ENCODE peak calls at places on chromosomes 3 and 15, in five cellular contexts. One of them, this sample, is unnamed. For H3K4me1, the result is how much of the 10 kb centered on the place peaks cover.

GRCh38 chr3:113532698-113533533 is 561 bp downstream of the SIDT1 start:
- DNase-seq in spleen: peak
- DNase-seq in K562: no peak
- DNase-seq in CD8-positive, alpha-beta T cell: peak
- DNase-seq in tibial nerve: no peak
- DNase-seq in this sample: peak

GRCh38 chr3:160665784-160666526 is 11.0 kb upstream of the ARL14 start:
- DNase-seq in spleen: no peak
- DNase-seq in K562: no peak
- DNase-seq in CD8-positive, alpha-beta T cell: no peak
- DNase-seq in tibial nerve: no peak
- DNase-seq in this sample: no peak

GRCh38 chr3:165624761-165625160 is 212.5 kb downstream of the BCHE start:
- DNase-seq in spleen: no peak
- DNase-seq in K562: peak
- DNase-seq in CD8-positive, alpha-beta T cell: no peak
- DNase-seq in tibial nerve: no peak
- DNase-seq in this sample: no peak

GRCh38 chr3:32780735-32781210 is 37.0 kb upstream of the TRIM71 start:
- DNase-seq in spleen: peak
- DNase-seq in K562: peak
- DNase-seq in CD8-positive, alpha-beta T cell: no peak
- DNase-seq in tibial nerve: no peak
- DNase-seq in this sample: peak

GRCh38 chr3:147411777-147412176 is 2.6 kb downstream of the ZIC1 start:
- DNase-seq in spleen: no peak
- DNase-seq in K562: no peak
- DNase-seq in CD8-positive, alpha-beta T cell: no peak
- DNase-seq in tibial nerve: no peak
- DNase-seq in this sample: no peak

GRCh38 chr3:194281306-194281705 is 69.8 kb downstream of the CPN2 start:
- DNase-seq in spleen: no peak
- DNase-seq in K562: no peak
- DNase-seq in CD8-positive, alpha-beta T cell: no peak
- DNase-seq in tibial nerve: no peak
- DNase-seq in this sample: no peak

GRCh38 chr3:144380832-144381231 is 409.2 kb downstream of the DIPK2A start:
- DNase-seq in spleen: no peak
- DNase-seq in K562: no peak
- DNase-seq in CD8-positive, alpha-beta T cell: no peak
- DNase-seq in tibial nerve: no peak
- DNase-seq in this sample: no peak

GRCh38 chr15:72676838-72677237 is 9.1 kb downstream of the HIGD2B start:
- DNase-seq in spleen: no peak
- DNase-seq in K562: no peak
- DNase-seq in CD8-positive, alpha-beta T cell: no peak
- DNase-seq in tibial nerve: no peak
- DNase-seq in this sample: no peak

GRCh38 chr3:185658943-185659342 is 72.8 kb downstream of the SENP2 start:
- DNase-seq in spleen: no peak
- DNase-seq in K562: no peak
- DNase-seq in CD8-positive, alpha-beta T cell: no peak
- DNase-seq in tibial nerve: no peak
- DNase-seq in this sample: no peak

GRCh38 chr15:29615791-29616190 is 206.5 kb downstream of the TJP1 start:
- DNase-seq in spleen: no peak
- DNase-seq in K562: no peak
- DNase-seq in CD8-positive, alpha-beta T cell: no peak
- DNase-seq in tibial nerve: no peak
- DNase-seq in this sample: no peak

GRCh38 chr3:160677459-160677901 is 520 bp downstream of the ARL14 start:
- DNase-seq in spleen: no peak
- DNase-seq in K562: no peak
- DNase-seq in CD8-positive, alpha-beta T cell: no peak
- DNase-seq in tibial nerve: no peak
- DNase-seq in this sample: no peak

GRCh38 chr15:41791970-41792637 is 17.8 kb downstream of the MAPKBP1 start:
- DNase-seq in spleen: no peak
- DNase-seq in K562: no peak
- DNase-seq in CD8-positive, alpha-beta T cell: no peak
- DNase-seq in tibial nerve: no peak
- DNase-seq in this sample: no peak
- H3K4me1 ChIP-seq in spleen: half or more
- H3K4me1 ChIP-seq in K562: under half
- H3K4me1 ChIP-seq in CD8-positive, alpha-beta T cell: under half
- H3K4me1 ChIP-seq in tibial nerve: half or more
- H3K4me1 ChIP-seq in this sample: under half

DNA sequence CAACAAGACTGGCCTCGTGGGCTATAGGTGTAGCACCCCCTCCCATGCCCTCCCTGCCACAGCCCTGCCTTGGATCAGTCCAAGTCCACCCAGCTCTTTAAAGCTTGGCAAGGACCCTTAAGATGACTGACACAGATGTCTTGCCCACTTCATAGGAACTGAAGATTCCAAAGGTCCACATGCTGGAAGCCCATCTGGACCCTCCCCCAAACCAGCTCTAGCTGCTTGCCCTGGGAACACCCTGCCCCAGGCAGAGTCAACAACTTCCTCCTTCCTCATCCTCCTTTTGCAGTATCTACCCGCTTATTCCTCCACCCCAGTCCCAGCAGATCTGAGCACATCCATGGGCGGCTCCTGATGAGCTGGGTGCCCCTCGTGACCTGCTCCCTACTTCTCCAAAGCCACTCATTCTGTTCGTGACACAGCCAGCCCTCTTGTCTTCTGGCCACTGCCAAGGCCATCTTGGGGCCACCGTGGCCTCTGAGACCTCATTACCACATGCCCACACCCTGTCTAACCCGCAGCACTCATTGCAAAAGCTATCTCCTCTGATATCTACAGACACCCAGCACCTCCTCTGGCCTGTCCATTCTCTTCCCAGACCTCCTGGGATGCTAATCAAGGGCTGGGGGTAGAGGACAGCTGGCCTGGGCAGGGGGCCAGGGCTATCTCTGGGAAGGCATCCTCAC is 2.0 kb upstream of the PFKFB4 start:
- DNase-seq in spleen: peak
- DNase-seq in K562: no peak
- DNase-seq in CD8-positive, alpha-beta T cell: no peak
- DNase-seq in tibial nerve: peak
- DNase-seq in this sample: peak
- H3K4me1 ChIP-seq in spleen: under half
- H3K4me1 ChIP-seq in K562: half or more
- H3K4me1 ChIP-seq in CD8-positive, alpha-beta T cell: under half
- H3K4me1 ChIP-seq in tibial nerve: half or more
- H3K4me1 ChIP-seq in this sample: under half

GRCh38 chr3:43996379-43997301 is 245.0 kb upstream of the TOPAZ1 start:
- DNase-seq in spleen: peak
- DNase-seq in K562: no peak
- DNase-seq in CD8-positive, alpha-beta T cell: no peak
- DNase-seq in tibial nerve: no peak
- DNase-seq in this sample: peak
- H3K4me1 ChIP-seq in spleen: half or more
- H3K4me1 ChIP-seq in K562: under half
- H3K4me1 ChIP-seq in CD8-positive, alpha-beta T cell: under half
- H3K4me1 ChIP-seq in tibial nerve: half or more
- H3K4me1 ChIP-seq in this sample: under half

DNA sequence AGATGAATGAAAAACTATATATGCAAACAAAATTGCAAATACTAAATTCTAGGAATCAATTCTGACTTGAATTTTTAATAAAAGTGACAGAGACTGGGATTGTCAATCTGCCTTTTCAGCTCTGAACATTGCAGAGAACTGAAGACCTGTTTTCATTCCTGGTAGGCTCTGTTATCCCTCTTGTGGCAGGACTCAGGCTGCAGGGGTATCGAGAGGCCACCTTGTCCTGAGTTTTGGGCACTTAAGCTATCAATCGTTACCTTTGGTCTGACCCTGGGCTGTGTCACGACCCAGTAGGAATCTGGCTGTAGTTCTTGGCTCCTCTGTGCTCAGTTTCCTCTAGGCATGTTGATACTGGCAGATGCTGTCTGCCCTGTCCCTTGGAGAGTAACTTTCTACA is 238.0 kb downstream of the CACNA2D3 start:
- DNase-seq in spleen: no peak
- DNase-seq in K562: no peak
- DNase-seq in CD8-positive, alpha-beta T cell: no peak
- DNase-seq in tibial nerve: no peak
- DNase-seq in this sample: no peak
- H3K4me1 ChIP-seq in spleen: under half
- H3K4me1 ChIP-seq in K562: under half
- H3K4me1 ChIP-seq in CD8-positive, alpha-beta T cell: under half
- H3K4me1 ChIP-seq in tibial nerve: under half
- H3K4me1 ChIP-seq in this sample: under half

GRCh38 chr3:71128951-71129350 is 454.6 kb downstream of the FOXP1 start:
- DNase-seq in spleen: no peak
- DNase-seq in K562: no peak
- DNase-seq in CD8-positive, alpha-beta T cell: no peak
- DNase-seq in tibial nerve: no peak
- DNase-seq in this sample: no peak
- H3K4me1 ChIP-seq in spleen: half or more
- H3K4me1 ChIP-seq in K562: under half
- H3K4me1 ChIP-seq in CD8-positive, alpha-beta T cell: half or more
- H3K4me1 ChIP-seq in tibial nerve: half or more
- H3K4me1 ChIP-seq in this sample: under half